ENCODE peak calls at places on chromosomes 4 and X, in seven cellular contexts. A, S, U, K, X, Z and F are unnamed samples.
A peak's percentile ranks its signal among the peaks of the same experiment; 100 is the strongest.

GRCh38 chrX:56029691-56030090 is 202.5 kb upstream of the KLF8 start:
- DNase-seq in A (no peak), S (peak; percentile 44), U (no peak), K (no peak), X (no peak), Z (no peak), F (no peak)

GRCh38 chr4:86939123-86939522 is 4.3 kb downstream of the AFF1 start:
- DNase-seq in A (no peak), S (peak; percentile 62), U (peak; percentile 36), K (no peak), X (no peak), Z (no peak), F (no peak)

GRCh38 chr4:132316738-132317137 is 832.4 kb upstream of the PCDH10 start:
- DNase-seq in A (no peak), S (peak; percentile 20), U (no peak), K (no peak), X (no peak), Z (no peak), F (no peak)

GRCh38 chrX:139875831-139876230 is 57.0 kb downstream of the ATP11C start:
- DNase-seq in A (no peak), S (no peak), U (no peak), K (peak; percentile 42), X (no peak), Z (no peak), F (no peak)

GRCh38 chrX:39335447-39336235 is 534.4 kb downstream of the MID1IP1 start:
- DNase-seq in A (no peak), S (no peak), U (peak; percentile 13), K (no peak), X (no peak), Z (no peak), F (no peak)

GRCh38 chrX:136725446-136726104 is 55.2 kb downstream of the ARHGEF6 start:
- DNase-seq in A (no peak), S (peak; percentile 21), U (no peak), K (peak; percentile 71), X (peak; percentile 73), Z (no peak), F (peak; percentile 67)

GRCh38 chr4:76538296-76538695 is 103.3 kb downstream of the SHROOM3 start:
- DNase-seq in A (no peak), S (no peak), U (no peak), K (no peak), X (no peak), Z (no peak), F (no peak)

GRCh38 chr4:31045724-31046318 is 325.7 kb downstream of the PCDH7 start:
- DNase-seq in A (peak; percentile 15), S (peak; percentile 57), U (no peak), K (peak; percentile 37), X (no peak), Z (no peak), F (peak; percentile 45)

GRCh38 chr4:80271806-80272205 is 5.3 kb downstream of the FGF5 start:
- DNase-seq in A (no peak), S (no peak), U (no peak), K (no peak), X (no peak), Z (no peak), F (no peak)

GRCh38 chr4:94548571-94548970 is 96.8 kb downstream of the PDLIM5 start:
- DNase-seq in A (peak; percentile 81), S (peak; percentile 92), U (peak; percentile 16), K (peak; percentile 92), X (no peak), Z (no peak), F (peak; percentile 83)

GRCh38 chrX:45083314-45083713 is 117.4 kb downstream of the DIPK2B start:
- DNase-seq in A (no peak), S (no peak), U (peak; percentile 28), K (no peak), X (no peak), Z (no peak), F (no peak)

GRCh38 chr4:30717208-30718020 is 2.8 kb upstream of the PCDH7 start:
- DNase-seq in A (peak; percentile 27), S (peak; percentile 60), U (peak; percentile 8), K (peak; percentile 72), X (peak; percentile 73), Z (no peak), F (peak; percentile 69)

GRCh38 chrX:137195991-137196390 is 162.2 kb upstream of the GPR101 start:
- DNase-seq in A (no peak), S (peak; percentile 61), U (no peak), K (no peak), X (no peak), Z (no peak), F (peak; percentile 39)

GRCh38 chr4:76982638-76983579 is 33.4 kb downstream of the SEPTIN11 start:
- DNase-seq in A (no peak), S (no peak), U (no peak), K (peak; percentile 52), X (no peak), Z (no peak), F (no peak)

GRCh38 chr4:185359767-185360446 is 35.8 kb downstream of the LRP2BP start:
- DNase-seq in A (no peak), S (peak; percentile 12), U (no peak), K (peak; percentile 31), X (no peak), Z (no peak), F (peak; percentile 84)

GRCh38 chrX:107654778-107655761 is 26.8 kb downstream of the PRPS1 start:
- DNase-seq in A (peak; percentile 59), S (peak; percentile 95), U (peak; percentile 50), K (peak; percentile 72), X (peak; percentile 77), Z (no peak), F (peak; percentile 89)
- H3K4me3 ChIP-seq in A (no peak overlapping the region), S (peak overlapping the region; percentile 21), U (no peak overlapping the region), K (no peak overlapping the region), X (no peak overlapping the region), Z (no peak overlapping the region), F (no peak overlapping the region)

GRCh38 chrX:110001702-110002299 is 1.1 kb upstream of the TMEM164 start:
- DNase-seq in A (no peak), S (no peak), U (no peak), K (no peak), X (no peak), Z (no peak), F (no peak)

GRCh38 chrX:110000854-110001701 is 1.8 kb upstream of the TMEM164 start:
- DNase-seq in A (no peak), S (no peak), U (no peak), K (no peak), X (no peak), Z (no peak), F (no peak)

GRCh38 chrX:110003167-110004156 is 548 bp downstream of the TMEM164 start:
- DNase-seq in A (no peak), S (peak; percentile 12), U (peak; percentile 16), K (peak; percentile 24), X (no peak), Z (no peak), F (no peak)

GRCh38 chrX:110004210-110004609 is 1.3 kb downstream of the TMEM164 start:
- DNase-seq in A (peak; percentile 13), S (peak; percentile 22), U (no peak), K (no peak), X (no peak), Z (no peak), F (no peak)

DNA sequence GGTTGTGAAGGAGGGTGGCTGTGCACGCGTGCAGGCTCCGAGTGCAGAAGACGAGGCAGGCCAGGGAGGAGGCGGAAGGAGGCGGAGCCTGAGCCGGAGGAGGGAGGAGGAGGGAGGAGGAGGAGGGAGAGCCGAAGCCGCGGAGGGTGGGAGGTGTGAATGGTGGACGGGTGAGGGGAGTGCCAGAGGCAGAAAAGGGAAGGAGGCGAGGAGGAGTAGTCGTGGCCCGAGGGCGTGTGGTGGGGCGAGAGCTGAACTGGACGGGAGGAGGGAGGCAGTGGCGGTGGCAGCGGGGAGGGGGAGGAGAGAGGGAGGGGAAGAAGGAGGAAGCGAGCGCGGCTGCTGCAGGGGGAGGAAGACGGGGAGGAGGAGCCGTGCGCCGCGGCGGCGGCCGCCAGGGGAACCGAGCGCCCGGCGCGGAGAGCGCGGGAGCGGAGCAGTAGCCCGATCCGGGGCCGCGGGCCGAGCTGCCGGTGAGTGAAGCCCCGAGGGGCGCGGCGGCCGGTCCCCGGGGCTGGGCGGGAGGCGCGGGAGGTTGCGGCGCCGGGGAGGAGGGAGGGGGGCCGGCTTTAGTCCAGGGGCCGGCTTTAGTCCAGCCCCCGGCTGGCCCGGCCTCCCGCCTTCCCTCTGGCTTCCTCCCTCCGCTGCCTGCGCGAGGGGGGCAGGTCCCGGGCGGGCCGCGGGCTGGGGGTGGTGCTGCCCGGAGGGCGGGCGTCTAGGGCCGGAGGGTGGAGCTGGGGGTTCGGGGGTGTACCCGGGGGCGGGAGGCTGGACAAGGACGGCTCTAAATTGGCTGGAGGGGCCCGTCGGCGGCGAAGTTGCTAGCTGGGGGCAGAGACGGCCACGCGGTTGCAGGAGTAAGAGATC is at the start of gene TMEM164:
- DNase-seq in A (peak; percentile 80), S (peak; percentile 48), U (peak; percentile 94), K (peak; percentile 89), X (peak; percentile 92), Z (peak; percentile 74), F (peak; percentile 79)
- TF ChIP-seq CTCF in A (no peak), S (peak; percentile 15), U (no peak), K (no peak), X (no peak), Z (no peak), F (no peak)

GRCh38 chr4:141119071-141119470 is 14.2 kb downstream of the RNF150 start:
- DNase-seq in A (no peak), S (no peak), U (no peak), K (no peak), X (no peak), Z (no peak), F (no peak)

GRCh38 chr4:141121101-141121500 is 12.2 kb downstream of the RNF150 start:
- DNase-seq in A (no peak), S (no peak), U (no peak), K (no peak), X (no peak), Z (no peak), F (no peak)

GRCh38 chr4:141124224-141124623 is 9.0 kb downstream of the RNF150 start:
- DNase-seq in A (no peak), S (no peak), U (no peak), K (no peak), X (no peak), Z (no peak), F (peak; percentile 33)

GRCh38 chr4:141120036-141120593 is 13.2 kb downstream of the RNF150 start:
- DNase-seq in A (no peak), S (no peak), U (no peak), K (no peak), X (no peak), Z (no peak), F (no peak)

DNA sequence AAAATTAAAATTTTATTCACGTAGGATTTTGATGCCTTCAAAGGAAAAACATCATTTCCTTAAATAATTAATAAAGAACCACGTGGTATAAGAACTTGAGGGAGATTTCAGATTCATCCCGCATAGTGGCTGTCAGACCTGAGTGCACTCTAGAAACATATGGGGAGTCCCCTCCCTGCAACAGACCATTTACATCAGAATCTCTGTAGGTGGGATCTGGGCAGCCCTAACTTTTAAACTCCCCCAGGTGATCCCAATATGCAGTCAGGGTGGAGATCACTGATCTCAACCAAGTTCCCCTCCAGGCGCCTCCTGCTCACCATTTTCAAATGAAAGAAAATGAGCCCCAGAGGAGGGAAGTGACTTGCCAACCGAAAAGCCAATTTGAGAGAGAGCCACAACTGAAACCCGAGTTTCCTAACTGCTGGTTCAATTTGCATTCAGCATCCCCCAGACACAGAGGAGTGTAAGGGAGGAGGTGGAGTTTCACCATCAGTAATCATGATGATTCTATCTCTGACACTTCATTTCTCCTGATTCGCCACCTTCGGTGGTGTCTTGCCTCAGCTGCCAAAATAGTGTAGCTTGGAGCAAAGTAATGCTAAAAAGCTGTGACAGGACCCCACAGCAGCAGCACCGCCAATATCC is 11.4 kb downstream of the RNF150 start:
- DNase-seq in A (no peak), S (no peak), U (no peak), K (no peak), X (no peak), Z (no peak), F (no peak)
- H3K4me3 ChIP-seq in A (no peak overlapping the region), S (no peak overlapping the region), U (no peak overlapping the region), K (no peak overlapping the region), X (no peak overlapping the region), Z (no peak overlapping the region), F (no peak overlapping the region)

GRCh38 chr4:21790437-21791029 is 158.0 kb downstream of the KCNIP4 start:
- DNase-seq in A (peak; percentile 20), S (peak; percentile 42), U (no peak), K (peak; percentile 70), X (no peak), Z (no peak), F (peak; percentile 68)
- TF ChIP-seq CTCF in A (peak; percentile 57), S (peak; percentile 33), U (no peak), K (peak; percentile 23), X (peak; percentile 30), Z (no peak), F (peak; percentile 15)